ENCODE peak calls at places on chromosome 12, in seven cellular contexts. U is LoVo; W is GM20000; K is WTC11; P is mesenteric fat pad; I is activated naive CD4-positive, alpha-beta T cell; D is activated CD8-positive, alpha-beta memory T cell treated with anti-CD3 and anti-CD28 coated beads, Interleukin-2, amount 50 U/mL, for 48 hours. V is an unnamed sample.

GRCh38 chr12:78085562-78086182 is 255.0 kb downstream of the NAV3 start:
- DNase-seq in K (no peak), I (no peak), D (no peak), U (no peak), P (no peak), W (no peak), V (no peak)

GRCh38 chr12:66831495-66831894 is 152.6 kb upstream of the GRIP1 start:
- DNase-seq in W (no peak), P (no peak), K (no peak), D (no peak), I (no peak), U (no peak), V (no peak)

GRCh38 chr12:91111366-91112321 is at the start of gene LUM:
- DNase-seq in K (no peak), U (no peak), I (no peak), D (no peak), P (no peak), W (no peak), V (no peak)

GRCh38 chr12:92290881-92291280 is 145.2 kb upstream of the BTG1 start:
- DNase-seq in I (no peak), P (no peak), W (no peak), D (no peak), K (no peak), U (no peak), V (no peak)

GRCh38 chr12:81075539-81075938 is 2.3 kb upstream of the ACSS3 start:
- DNase-seq in P (no peak), I (no peak), W (no peak), K (no peak), U (no peak), D (no peak), V (no peak)

GRCh38 chr12:89033062-89033461 is 319.2 kb downstream of the DUSP6 start:
- DNase-seq in U (no peak), K (no peak), I (no peak), W (no peak), P (no peak), D (no peak), V (no peak)

GRCh38 chr12:18084080-18084479 is 5.9 kb downstream of the RERGL start:
- DNase-seq in U (no peak), P (no peak), I (no peak), D (no peak), K (no peak), W (no peak), V (no peak)

GRCh38 chr12:121933522-121934317 is 15.3 kb downstream of the CFAP251 start:
- DNase-seq in D (no peak), I (no peak), K (peak), P (peak), W (no peak), U (no peak), V (no peak)

GRCh38 chr12:57330989-57331388 is 80.0 kb upstream of the STAC3 start:
- DNase-seq in D (no peak), U (no peak), W (no peak), I (no peak), P (no peak), K (no peak), V (no peak)

GRCh38 chr12:101909646-101910045 is 32.3 kb downstream of the DRAM1 start:
- DNase-seq in W (no peak), D (no peak), I (no peak), K (no peak), U (no peak), P (no peak), V (no peak)

GRCh38 chr12:53585726-53586125 is 40.5 kb downstream of the ATF7 start:
- DNase-seq in U (no peak), W (peak), I (no peak), K (no peak), P (no peak), D (no peak), V (no peak)

GRCh38 chr12:33438890-33439586 is 581 bp downstream of the SYT10 start:
- DNase-seq in K (peak), I (no peak), U (no peak), D (no peak), P (peak), W (peak), V (no peak)